ENCODE peak calls at places on chromosomes 12 and 14, in five cellular contexts. A is NCI-H2081, V is esophagus squamous epithelium, J is ascending aorta, P is COR-L47. G is an unnamed sample.

GRCh38 chr14:35944847-35945246 is 118.7 kb downstream of the BRMS1L start:
- DNase-seq in A (peak), V (no peak), J (no peak), P (peak), G (peak)

GRCh38 chr14:31953210-31953609 is 123.9 kb upstream of the ARHGAP5 start:
- DNase-seq in A (no peak), V (no peak), J (no peak), P (no peak), G (no peak)

GRCh38 chr12:118237908-118238307 is 102.0 kb downstream of the PEBP1 start:
- DNase-seq in A (no peak), V (no peak), J (no peak), P (no peak), G (peak)

GRCh38 chr12:1932264-1932777 is 13.9 kb upstream of the CACNA2D4 start:
- DNase-seq in A (peak), V (no peak), J (peak), P (peak), G (no peak)

GRCh38 chr14:50003213-50004021 is 110.5 kb downstream of the ARF6 start:
- DNase-seq in A (peak), V (peak), J (peak), P (peak), G (peak)

GRCh38 chr14:32531942-32532341 is 202.8 kb downstream of the AKAP6 start:
- DNase-seq in A (no peak), V (no peak), J (no peak), P (no peak), G (no peak)

GRCh38 chr12:49642370-49642802 is 19.0 kb downstream of the PRPF40B start:
- DNase-seq in A (no peak), V (no peak), J (no peak), P (no peak), G (no peak)

GRCh38 chr12:50556273-50556672 is 51.5 kb downstream of the DIP2B start:
- DNase-seq in A (no peak), V (no peak), J (no peak), P (no peak), G (no peak)

GRCh38 chr12:109648446-109648980 is 65.1 kb upstream of the FAM222A start:
- DNase-seq in A (no peak), V (no peak), J (no peak), P (no peak), G (no peak)

GRCh38 chr12:18581232-18581962 is 156.4 kb downstream of the PLCZ1 start:
- DNase-seq in A (no peak), V (no peak), J (no peak), P (no peak), G (no peak)

GRCh38 chr12:51593539-51593938 is 2.5 kb downstream of the SCN8A start:
- DNase-seq in A (no peak), V (no peak), J (no peak), P (no peak), G (peak)

GRCh38 chr14:51285102-51285501 is 45.1 kb downstream of the TMX1 start:
- DNase-seq in A (no peak), V (no peak), J (no peak), P (no peak), G (no peak)

GRCh38 chr12:34048714-34049113 is 26.4 kb downstream of the ALG10 start:
- DNase-seq in A (no peak), V (no peak), J (no peak), P (no peak), G (no peak)

GRCh38 chr12:108112815-108113556 is 16.1 kb upstream of the WSCD2 start:
- DNase-seq in A (no peak), V (no peak), J (peak), P (no peak), G (no peak)

GRCh38 chr14:52029881-52030280 is 39.0 kb downstream of the NID2 start:
- DNase-seq in A (no peak), V (no peak), J (no peak), P (no peak), G (no peak)

GRCh38 chr12:52243264-52243773 is 10.3 kb downstream of the KRT7 start:
- DNase-seq in A (peak), V (no peak), J (no peak), P (no peak), G (peak)

GRCh38 chr12:116598341-116599284 is 39.4 kb downstream of the MAP1LC3B2 start:
- DNase-seq in A (no peak), V (no peak), J (no peak), P (no peak), G (no peak)

GRCh38 chr12:56021882-56022497 is 1.1 kb downstream of the IKZF4 start:
- DNase-seq in A (no peak), V (no peak), J (no peak), P (no peak), G (no peak)

GRCh38 chr12:75684678-75685620 is 173.5 kb upstream of the KRR1 start:
- DNase-seq in A (no peak), V (no peak), J (no peak), P (no peak), G (no peak)

GRCh38 chr12:14403711-14404164 is 38.3 kb downstream of the ATF7IP start:
- DNase-seq in A (peak), V (no peak), J (peak), P (peak), G (peak)

GRCh38 chr12:100668939-100669536 is 95.6 kb downstream of the GAS2L3 start:
- DNase-seq in A (peak), V (no peak), J (no peak), P (peak), G (peak)

GRCh38 chr14:76917158-76917596 is 91.0 kb downstream of the LRRC74A start:
- DNase-seq in A (peak), V (no peak), J (peak), P (peak), G (peak)

GRCh38 chr14:70416717-70417349 is at the start of gene SYNJ2BP:
- DNase-seq in A (peak), V (peak), J (peak), P (peak), G (peak)

GRCh38 chr14:36940476-36940875 is 231.9 kb downstream of the SLC25A21 start:
- DNase-seq in A (no peak), V (no peak), J (no peak), P (no peak), G (no peak)

GRCh38 chr14:21093018-21093417 is 5.4 kb downstream of the ZNF219 start:
- DNase-seq in A (no peak), V (no peak), J (no peak), P (no peak), G (no peak)